ENCODE peak calls at places on chromosome 20, in eight cellular contexts. V, D, J, X, S, O, T and H are unnamed samples.

GRCh38 chr20:45041464-45042337 is 59.2 kb downstream of the KCNS1 start:
- DNase-seq in V (no peak), D (no peak), J (peak; percentile 95), X (peak; percentile 51), S (no peak), O (peak; percentile 8), T (peak; percentile 25), H (no peak)

GRCh38 chr20:2840967-2841531 is 504 bp downstream of the VPS16 start:
- DNase-seq in V (no peak), D (no peak), J (peak; percentile 35), X (peak; percentile 54), S (no peak), O (peak; percentile 55), T (peak; percentile 49), H (peak; percentile 28)

GRCh38 chr20:49982072-49982345 is 771 bp upstream of the SNAI1 start:
- DNase-seq in V (no peak), D (no peak), J (no peak), X (no peak), S (no peak), O (no peak), T (no peak), H (no peak)

GRCh38 chr20:21048841-21049273 is 57.3 kb downstream of the LINC00237 start:
- DNase-seq in V (no peak), D (no peak), J (peak; percentile 5), X (no peak), S (no peak), O (peak; percentile 75), T (peak; percentile 54), H (no peak)

GRCh38 chr20:50191566-50192363 is 1.1 kb downstream of the CEBPB start:
- DNase-seq in V (no peak), D (no peak), J (peak; percentile 47), X (peak; percentile 24), S (no peak), O (peak; percentile 70), T (peak; percentile 51), H (peak; percentile 68)

GRCh38 chr20:36240076-36240475 is 3.8 kb downstream of the AAR2 start:
- DNase-seq in V (no peak), D (no peak), J (no peak), X (no peak), S (no peak), O (no peak), T (no peak), H (no peak)

GRCh38 chr20:43398676-43399324 is 58.9 kb upstream of the SRSF6 start:
- DNase-seq in V (no peak), D (no peak), J (no peak), X (no peak), S (no peak), O (no peak), T (no peak), H (no peak)

GRCh38 chr20:4805663-4806449 is 84.1 kb downstream of the PRND start:
- DNase-seq in V (no peak), D (no peak), J (no peak), X (no peak), S (no peak), O (no peak), T (no peak), H (no peak)

GRCh38 chr20:7851031-7851490 is 89.2 kb downstream of the HAO1 start:
- DNase-seq in V (peak; percentile 17), D (no peak), J (peak; percentile 87), X (peak; percentile 10), S (no peak), O (no peak), T (no peak), H (no peak)

GRCh38 chr20:57070296-57070695 is 196.1 kb downstream of the BMP7 start:
- DNase-seq in V (no peak), D (no peak), J (no peak), X (no peak), S (no peak), O (no peak), T (no peak), H (no peak)
- TF ChIP-seq CTCF in V (no peak), D (no peak), J (no peak), X (no peak), S (no peak), O (no peak), T (no peak), H (no peak)

GRCh38 chr20:22862645-22863230 is 172.4 kb upstream of the SSTR4 start:
- DNase-seq in V (no peak), D (no peak), J (no peak), X (no peak), S (no peak), O (no peak), T (no peak), H (no peak)
- TF ChIP-seq CTCF in V (no peak), D (no peak), J (peak; percentile 8), X (no peak), S (no peak), O (no peak), T (no peak), H (no peak)

GRCh38 chr20:23361651-23362391 is at the start of gene GZF1:
- DNase-seq in V (peak; percentile 90), D (peak; percentile 93), J (peak; percentile 98), X (peak; percentile 97), S (peak; percentile 94), O (peak; percentile 99), T (peak; percentile 97), H (peak; percentile 99)

GRCh38 chr20:23365390-23366165 is 3.6 kb downstream of the GZF1 start:
- DNase-seq in V (no peak), D (no peak), J (no peak), X (no peak), S (no peak), O (no peak), T (no peak), H (no peak)

GRCh38 chr20:23361108-23361650 is 803 bp upstream of the GZF1 start:
- DNase-seq in V (no peak), D (no peak), J (peak; percentile 38), X (no peak), S (no peak), O (no peak), T (peak; percentile 29), H (no peak)

GRCh38 chr20:23363257-23363649 is 1.3 kb downstream of the GZF1 start:
- DNase-seq in V (no peak), D (no peak), J (no peak), X (no peak), S (no peak), O (no peak), T (no peak), H (no peak)

GRCh38 chr20:23362392-23363256 is 642 bp downstream of the GZF1 start:
- DNase-seq in V (no peak), D (no peak), J (peak; percentile 14), X (peak; percentile 17), S (no peak), O (peak; percentile 48), T (peak; percentile 46), H (no peak)
- TF ChIP-seq CTCF in V (no peak), D (no peak), J (no peak), X (no peak), S (no peak), O (no peak), T (no peak), H (no peak)

GRCh38 chr20:37364927-37365272 is 19.0 kb downstream of the SRC start:
- DNase-seq in V (no peak), D (no peak), J (no peak), X (no peak), S (no peak), O (no peak), T (no peak), H (no peak)

GRCh38 chr20:37364013-37364926 is 18.3 kb downstream of the SRC start:
- DNase-seq in V (no peak), D (no peak), J (no peak), X (no peak), S (no peak), O (no peak), T (no peak), H (no peak)

GRCh38 chr20:37363221-37364012 is 17.5 kb downstream of the SRC start:
- DNase-seq in V (no peak), D (no peak), J (no peak), X (no peak), S (no peak), O (no peak), T (no peak), H (no peak)

GRCh38 chr20:37366749-37367148 is 20.8 kb downstream of the SRC start:
- DNase-seq in V (no peak), D (no peak), J (no peak), X (no peak), S (no peak), O (no peak), T (no peak), H (no peak)

GRCh38 chr20:37365760-37366638 is 20.1 kb downstream of the SRC start:
- DNase-seq in V (no peak), D (no peak), J (no peak), X (no peak), S (no peak), O (no peak), T (no peak), H (no peak)
- TF ChIP-seq CTCF in V (no peak), D (no peak), J (no peak), X (no peak), S (no peak), O (no peak), T (no peak), H (no peak)

GRCh38 chr20:61918548-61918947 is 147.1 kb downstream of the TAF4 start:
- DNase-seq in V (no peak), D (no peak), J (no peak), X (no peak), S (no peak), O (no peak), T (no peak), H (no peak)
- TF ChIP-seq CTCF in V (peak; percentile 21), D (no peak), J (no peak), X (peak; percentile 26), S (no peak), O (no peak), T (no peak), H (no peak)

DNA sequence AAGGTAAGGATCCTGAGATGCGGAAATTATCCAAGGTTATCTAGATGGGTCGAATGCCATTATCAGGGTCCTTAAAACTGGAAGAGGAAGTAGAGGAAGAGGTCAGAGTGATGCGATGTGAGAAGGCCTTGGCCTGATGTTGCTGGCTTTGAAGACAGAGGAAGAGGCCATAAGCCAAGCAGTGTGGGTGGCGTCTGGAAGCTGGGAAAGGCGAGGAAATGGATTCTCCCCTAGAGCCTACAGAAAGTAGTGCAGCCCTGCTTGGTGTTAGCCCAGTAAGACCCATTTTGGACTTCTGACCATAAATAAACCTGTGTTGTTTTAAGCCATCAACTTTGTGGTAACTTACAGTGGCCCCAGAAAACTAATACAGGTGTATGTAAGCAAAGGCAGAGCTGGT is 2.0 kb downstream of the SRXN1 start:
- DNase-seq in V (no peak), D (no peak), J (no peak), X (no peak), S (no peak), O (no peak), T (no peak), H (no peak)
- TF ChIP-seq CTCF in V (no peak), D (no peak), J (no peak), X (peak; percentile 45), S (peak; percentile 6), O (peak; percentile 21), T (no peak), H (peak; percentile 13)

DNA sequence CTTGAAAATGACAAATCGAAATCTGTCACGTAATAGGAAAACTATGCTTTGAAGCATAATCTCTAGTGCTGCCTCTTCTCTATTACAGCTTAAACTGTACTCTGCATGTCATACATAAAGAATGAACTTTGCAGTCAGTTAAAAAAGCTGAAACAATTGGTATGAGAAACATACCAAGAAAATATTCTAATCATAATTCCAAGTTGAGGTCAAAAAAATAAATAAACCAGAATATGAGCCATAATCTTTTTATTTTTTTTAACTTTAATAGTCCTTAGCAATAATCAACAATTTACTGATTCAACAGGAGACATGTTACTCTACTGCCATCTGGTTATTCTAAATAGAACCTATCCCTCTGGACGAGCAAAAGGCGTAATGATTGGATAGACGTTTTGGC is 224.3 kb upstream of the FLRT3 start:
- DNase-seq in V (no peak), D (no peak), J (no peak), X (no peak), S (no peak), O (no peak), T (no peak), H (no peak)
- TF ChIP-seq CTCF in V (no peak), D (no peak), J (no peak), X (no peak), S (no peak), O (no peak), T (no peak), H (no peak)